ENCODE peak calls at places on chromosomes 3 and 15, in nine cellular contexts. R is SJSA1, M is tibial nerve, C is dorsolateral prefrontal cortex, B is cardiac muscle cell, X is right cardiac atrium, G is RWPE1, K is GM23248, A is HL-60. W is an unnamed sample.

GRCh38 chr3:3356836-3357235 is 177.3 kb upstream of the CRBN start:
- DNase-seq in K (no peak), B (no peak), X (no peak), M (no peak), R (no peak), G (no peak), A (no peak), C (no peak), W (no peak)

GRCh38 chr3:55294557-55294956 is 192.5 kb downstream of the WNT5A start:
- DNase-seq in A (no peak), M (no peak), C (no peak), B (no peak), K (peak), G (no peak), R (no peak), X (no peak), W (no peak)

GRCh38 chr3:46405301-46406079 is 1.4 kb downstream of the CCR5AS start:
- DNase-seq in A (no peak), R (no peak), B (no peak), M (no peak), G (no peak), K (no peak), X (no peak), C (no peak), W (no peak)

GRCh38 chr15:38674440-38674839 is 109.8 kb upstream of the RASGRP1 start:
- DNase-seq in B (no peak), G (no peak), K (no peak), X (no peak), M (no peak), R (no peak), A (no peak), C (no peak), W (no peak)

GRCh38 chr3:43787330-43787729 is 96.6 kb downstream of the ABHD5 start:
- DNase-seq in R (no peak), A (no peak), X (no peak), B (no peak), C (no peak), G (no peak), M (no peak), K (no peak), W (no peak)

GRCh38 chr3:22536582-22536981 is 666.5 kb upstream of the UBE2E2 start:
- DNase-seq in K (no peak), X (no peak), B (no peak), G (no peak), C (no peak), R (no peak), A (no peak), M (no peak), W (no peak)

GRCh38 chr3:63818282-63819150 is 583 bp upstream of the C3orf49 start:
- DNase-seq in M (peak), X (peak), K (peak), A (peak), C (peak), B (peak), R (peak), G (peak), W (no peak)

GRCh38 chr3:184765730-184766074 is 46.3 kb upstream of the VPS8 start:
- DNase-seq in X (peak), R (no peak), G (peak), M (no peak), B (no peak), C (no peak), K (peak), A (no peak), W (no peak)

GRCh38 chr3:146350852-146351251 is 99.9 kb upstream of the PLSCR4 start:
- DNase-seq in X (no peak), G (no peak), M (no peak), R (no peak), C (no peak), A (no peak), B (no peak), K (no peak), W (no peak)

GRCh38 chr15:42239528-42240245 is 31.6 kb upstream of the VPS39 start:
- DNase-seq in X (no peak), C (no peak), K (peak), B (no peak), M (no peak), R (no peak), G (no peak), A (no peak), W (no peak)

GRCh38 chr3:99895706-99896441 is 78.2 kb downstream of the CMSS1 start:
- DNase-seq in A (peak), B (no peak), G (peak), K (peak), R (peak), X (no peak), C (no peak), M (no peak), W (no peak)

GRCh38 chr15:91413142-91413541 is 313.1 kb downstream of the SV2B start:
- DNase-seq in X (no peak), B (no peak), M (no peak), G (no peak), K (no peak), A (no peak), R (no peak), C (no peak), W (no peak)

GRCh38 chr3:16290827-16291196 is 25.8 kb downstream of the OXNAD1 start:
- DNase-seq in K (peak), M (no peak), R (no peak), B (no peak), A (peak), X (no peak), C (no peak), G (no peak), W (no peak)

GRCh38 chr15:63417721-63418120 is 36.1 kb upstream of the CA12 start:
- DNase-seq in K (no peak), C (no peak), R (no peak), X (no peak), M (no peak), B (no peak), A (no peak), G (no peak), W (no peak)

DNA sequence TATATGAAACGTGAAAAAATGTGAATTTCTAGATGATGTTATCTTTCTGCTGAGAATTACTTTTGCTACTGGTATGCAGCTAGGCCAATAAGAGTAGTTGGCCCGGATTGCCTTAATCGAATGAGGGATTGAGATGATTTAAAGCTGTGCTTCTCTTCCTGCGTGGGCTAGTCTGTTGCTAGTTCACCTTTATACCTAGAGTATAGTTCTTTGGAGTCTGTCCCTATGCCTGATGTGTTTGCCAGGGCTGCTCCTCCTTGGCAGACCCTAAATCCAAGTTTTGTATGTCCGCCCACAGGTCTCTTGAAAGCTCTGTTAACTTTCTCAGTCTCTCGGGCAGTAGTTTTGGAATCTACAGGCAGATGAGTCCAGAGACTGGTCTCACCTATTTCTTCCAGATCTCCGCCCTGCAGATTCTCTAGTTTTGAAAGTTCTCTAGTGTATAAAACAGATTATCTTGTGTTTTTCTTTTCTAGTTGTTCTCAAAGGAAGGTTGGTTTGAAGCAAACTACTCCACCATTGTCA is 64.9 kb downstream of the MEF2A start:
- DNase-seq in R (no peak), A (no peak), X (no peak), M (no peak), C (no peak), B (no peak), G (no peak), K (no peak), W (no peak)
- H3K27ac ChIP-seq in R (no peak), A (peak), X (peak), M (peak), C (no peak), B (peak), G (no peak), K (no peak), W (no peak)

DNA sequence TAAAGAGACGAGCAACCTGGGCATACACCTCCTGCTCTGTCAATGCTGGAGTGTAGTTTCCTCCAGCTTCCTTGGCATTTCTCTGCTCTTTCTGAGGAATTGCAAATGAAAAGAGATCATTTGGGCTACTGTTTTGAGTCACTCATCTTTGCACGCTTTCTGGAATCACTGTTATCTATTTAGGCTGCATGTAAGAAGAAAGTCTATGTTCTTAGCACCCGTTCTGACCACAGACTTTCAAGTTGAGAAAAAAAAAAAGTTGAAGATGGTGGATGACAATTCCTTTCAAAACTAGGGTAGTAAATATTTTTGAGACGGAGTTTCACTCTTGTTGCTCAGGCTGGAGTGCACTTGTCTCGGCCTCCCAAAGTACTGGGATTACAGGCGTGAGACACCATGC is 41.3 kb downstream of the SIN3A start:
- DNase-seq in R (no peak), M (no peak), B (no peak), X (no peak), K (no peak), A (no peak), C (no peak), G (no peak), W (no peak)
- H3K27ac ChIP-seq in R (no peak), M (no peak), B (no peak), X (no peak), K (no peak), A (no peak), C (no peak), G (no peak), W (no peak)

DNA sequence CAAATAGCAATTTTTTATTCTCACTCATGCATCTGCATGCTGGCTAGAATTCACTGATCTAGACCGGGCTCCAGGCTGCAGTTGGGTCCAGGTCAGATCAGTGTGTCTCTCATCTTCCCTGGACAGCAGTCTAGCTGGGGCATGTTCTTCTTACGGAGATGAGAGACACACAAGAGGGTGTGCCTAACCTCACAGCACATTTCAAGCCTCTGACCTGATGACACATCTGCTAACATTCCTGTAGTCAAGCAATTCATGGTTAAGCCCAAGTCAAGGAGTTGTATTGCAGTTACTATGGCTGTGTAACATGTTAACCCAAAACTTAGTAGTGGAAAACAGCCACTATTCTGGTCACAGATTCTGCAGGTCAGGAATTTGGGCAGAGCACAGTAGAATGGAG is 13.1 kb downstream of the BSN start:
- DNase-seq in X (no peak), B (no peak), A (no peak), R (no peak), C (no peak), M (no peak), G (no peak), K (peak), W (no peak)
- H3K27ac ChIP-seq in X (no peak), B (no peak), A (no peak), R (no peak), C (no peak), M (no peak), G (no peak), K (no peak), W (no peak)

GRCh38 chr3:127655641-127656040 is 17.1 kb upstream of the ABTB1 start:
- DNase-seq in R (no peak), B (peak), G (no peak), X (no peak), A (no peak), K (peak), M (no peak), C (no peak), W (no peak)
- H3K27ac ChIP-seq in R (no peak), B (peak), G (no peak), X (no peak), A (no peak), K (peak), M (no peak), C (peak), W (no peak)

W was measured in caudate nucleus.